ENCODE peak calls at places on chromosomes 16 and 17, in four cellular contexts. F is HFFc6, S is fibroblast of mammary gland, N is esophagus squamous epithelium. J is an unnamed sample.

GRCh38 chr16:67016681-67017450 is 12.1 kb upstream of the CBFB start:
- DNase-seq in F (no peak), S (no peak), N (no peak), J (no peak)

GRCh38 chr16:79628501-79628975 is 28.0 kb upstream of the MAF start:
- DNase-seq in F (no peak), S (peak), N (no peak), J (peak)

GRCh38 chr16:46972971-46973456 is 460 bp downstream of the DNAJA2 start:
- DNase-seq in F (no peak), S (peak), N (no peak), J (peak)

GRCh38 chr17:15885770-15886169 is 59.2 kb upstream of the ADORA2B start:
- DNase-seq in F (no peak), S (no peak), N (no peak), J (peak)

GRCh38 chr16:88365244-88365865 is 17.4 kb upstream of the ZNF469 start:
- DNase-seq in F (no peak), S (no peak), N (no peak), J (no peak)

GRCh38 chr17:74552037-74552436 is 6.1 kb upstream of the CD300C start:
- DNase-seq in F (no peak), S (no peak), N (no peak), J (peak)

GRCh38 chr17:64599827-64600226 is 62.3 kb downstream of the SMURF2 start:
- DNase-seq in F (no peak), S (no peak), N (no peak), J (no peak)

GRCh38 chr16:47636501-47637090 is 175.5 kb downstream of the PHKB start:
- DNase-seq in F (no peak), S (no peak), N (no peak), J (no peak)

GRCh38 chr16:29852654-29853053 is 10.4 kb downstream of the CDIPT start:
- DNase-seq in F (peak), S (peak), N (no peak), J (no peak)

GRCh38 chr16:3235856-3236669 is 1.1 kb upstream of the ZNF200 start:
- DNase-seq in F (no peak), S (no peak), N (no peak), J (peak)

GRCh38 chr16:57165923-57166322 is 19.9 kb downstream of the PSME3IP1 start:
- DNase-seq in F (no peak), S (peak), N (no peak), J (peak)

GRCh38 chr16:20372696-20373095 is 20.2 kb upstream of the UMOD start:
- DNase-seq in F (no peak), S (no peak), N (no peak), J (no peak)

GRCh38 chr17:6245301-6245810 is 175.2 kb downstream of the WSCD1 start:
- DNase-seq in F (no peak), S (no peak), N (no peak), J (no peak)

GRCh38 chr16:24534634-24535033 is 4.7 kb upstream of the RBBP6 start:
- DNase-seq in F (peak), S (no peak), N (no peak), J (peak)

GRCh38 chr16:76676356-76676755 is 399.2 kb downstream of the CNTNAP4 start:
- DNase-seq in F (no peak), S (no peak), N (no peak), J (peak)

GRCh38 chr16:64858076-64858475 is 263.8 kb downstream of the CDH11 start:
- DNase-seq in F (peak), S (peak), N (no peak), J (no peak)

GRCh38 chr16:48124266-48124665 is 31.5 kb downstream of the ABCC12 start:
- DNase-seq in F (no peak), S (no peak), N (no peak), J (no peak)

GRCh38 chr16:54447606-54448440 is 161.2 kb upstream of the IRX3 start:
- DNase-seq in F (peak), S (peak), N (no peak), J (peak)

GRCh38 chr16:11824362-11824761 is 27.0 kb downstream of the RSL1D1 start:
- DNase-seq in F (peak), S (no peak), N (no peak), J (no peak)

GRCh38 chr17:4771519-4772234 is at the start of gene TM4SF5:
- DNase-seq in F (no peak), S (no peak), N (no peak), J (peak)

GRCh38 chr17:31413871-31414589 is 22.6 kb downstream of the RAB11FIP4 start:
- DNase-seq in F (peak), S (peak), N (no peak), J (peak)

GRCh38 chr17:59278401-59278800 is 53.1 kb upstream of the YPEL2 start:
- DNase-seq in F (no peak), S (no peak), N (no peak), J (no peak)

GRCh38 chr17:76247304-76247703 is 7.0 kb upstream of the RNF157 start:
- DNase-seq in F (no peak), S (no peak), N (no peak), J (no peak)

GRCh38 chr17:76250141-76250540 is 9.8 kb upstream of the RNF157 start:
- DNase-seq in F (no peak), S (no peak), N (no peak), J (no peak)

GRCh38 chr17:76251478-76252039 is 11.3 kb upstream of the RNF157 start:
- DNase-seq in F (no peak), S (peak), N (no peak), J (no peak)

GRCh38 chr17:76246080-76247066 is 6.1 kb upstream of the RNF157 start:
- DNase-seq in F (no peak), S (peak), N (no peak), J (no peak)

DNA sequence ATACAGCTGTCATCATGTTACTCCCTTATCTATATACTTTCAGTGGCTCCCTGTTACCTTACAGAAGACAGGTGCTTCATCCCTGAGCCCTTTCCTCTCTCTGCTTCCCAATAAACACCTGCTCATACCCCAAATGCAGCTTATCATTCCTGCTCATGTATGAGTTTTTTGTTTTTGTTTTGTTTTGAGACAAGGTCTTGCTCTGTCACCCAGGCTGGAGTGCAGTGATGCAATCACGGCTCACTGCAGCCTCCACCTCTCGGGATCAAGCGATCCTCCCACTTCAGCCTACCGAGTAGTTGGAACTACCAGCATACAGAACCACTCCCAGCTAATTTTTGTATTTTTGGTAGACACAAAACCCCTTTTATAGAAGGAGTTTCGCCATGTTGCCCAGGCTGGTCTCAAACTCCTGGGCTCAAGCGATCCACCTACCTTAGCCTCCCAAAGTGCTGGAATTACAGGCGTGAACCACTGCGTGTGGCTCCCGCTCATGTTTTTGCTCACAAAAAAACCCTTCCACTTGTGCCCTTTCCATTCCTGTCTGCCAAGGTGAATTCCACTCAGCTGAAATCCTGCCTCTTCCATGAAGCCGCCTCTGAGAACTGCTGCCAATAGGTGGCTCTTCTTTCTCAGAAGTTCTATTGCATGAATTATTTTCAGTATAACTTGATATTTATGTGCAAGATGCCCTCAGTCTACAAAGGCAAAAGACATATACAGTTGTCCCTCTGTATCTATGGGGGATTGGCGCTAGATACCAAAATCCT is 7.9 kb upstream of the RNF157 start:
- DNase-seq in F (no peak), S (no peak), N (no peak), J (no peak)
- TF ChIP-seq CTCF in F (peak), S (peak), N (no peak), J (no peak)

GRCh38 chr17:32854177-32854576 is 22.7 kb downstream of the MYO1D start:
- DNase-seq in F (no peak), S (no peak), N (no peak), J (peak)

GRCh38 chr17:32849879-32850278 is 27.0 kb downstream of the MYO1D start:
- DNase-seq in F (no peak), S (peak), N (no peak), J (no peak)

GRCh38 chr17:32852811-32853210 is 24.1 kb downstream of the MYO1D start:
- DNase-seq in F (peak), S (peak), N (no peak), J (peak)

GRCh38 chr17:32855620-32856019 is 21.3 kb downstream of the MYO1D start:
- DNase-seq in F (no peak), S (no peak), N (no peak), J (no peak)

GRCh38 chr17:32854834-32855389 is 22.0 kb downstream of the MYO1D start:
- DNase-seq in F (no peak), S (no peak), N (no peak), J (no peak)
- TF ChIP-seq CTCF in F (no peak), S (peak), N (no peak), J (peak)

DNA sequence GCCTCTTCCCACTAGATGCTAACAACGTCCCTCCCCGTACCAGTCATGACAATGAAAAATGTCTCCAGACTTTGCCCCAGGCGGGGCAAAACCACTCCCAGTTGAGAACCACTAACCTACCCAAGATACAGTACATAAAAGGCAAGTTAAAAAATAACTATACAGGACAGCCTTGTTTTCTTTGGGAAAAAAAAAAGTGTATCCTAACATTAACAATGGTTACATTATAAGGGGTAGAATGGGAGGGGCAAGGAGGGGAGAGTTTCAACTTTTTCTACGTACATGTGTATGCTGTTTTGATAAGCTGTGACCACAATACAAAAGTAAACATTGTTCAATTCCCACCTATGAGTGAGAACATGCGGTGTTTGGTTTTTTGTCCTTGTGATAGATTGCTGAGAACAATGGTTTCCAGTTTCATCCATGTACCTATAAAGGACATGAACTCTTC is 94.9 kb downstream of the TOX3 start:
- DNase-seq in F (no peak), S (no peak), N (no peak), J (no peak)
- TF ChIP-seq CTCF in F (no peak), S (no peak), N (no peak), J (no peak)

DNA sequence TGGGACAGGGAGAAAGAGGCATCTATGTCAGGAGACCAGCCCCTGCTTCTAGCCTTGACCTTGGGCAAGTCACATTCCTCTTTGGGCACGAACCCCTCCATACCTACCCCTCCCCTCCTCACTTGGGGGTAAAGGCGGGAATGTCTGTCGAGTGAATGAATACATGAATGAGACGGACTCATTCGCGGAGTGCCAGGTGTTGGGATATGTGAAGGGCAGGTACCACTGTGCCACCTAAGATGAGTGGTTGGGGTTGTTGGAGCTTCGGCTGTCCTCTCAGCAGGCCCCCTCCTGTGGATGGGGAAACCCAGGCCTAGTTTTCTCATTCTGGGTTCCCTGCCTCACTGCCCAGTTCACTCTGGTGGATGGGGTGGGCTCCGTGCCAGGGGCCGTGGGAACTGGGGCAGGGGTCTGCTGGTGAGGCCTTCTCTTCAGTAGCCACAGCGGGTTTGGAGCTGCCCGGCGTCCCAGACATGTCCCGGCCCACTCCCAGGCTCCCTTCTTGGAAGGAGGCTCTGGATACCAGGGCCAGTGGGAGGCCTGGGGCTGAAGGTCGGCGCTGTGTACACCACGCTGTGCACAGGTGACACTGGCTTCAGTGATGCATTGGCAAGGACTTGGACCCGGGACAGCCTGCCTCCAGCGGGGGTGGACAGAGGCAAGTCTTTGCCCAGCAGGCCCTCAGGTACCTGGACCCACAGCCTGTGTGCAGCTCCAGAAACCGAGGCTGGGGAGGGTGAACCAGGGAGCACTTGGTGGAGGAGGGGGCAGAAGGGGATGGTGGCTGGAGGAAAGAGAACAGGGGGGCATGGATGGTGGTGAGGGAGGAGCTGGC is 5.6 kb downstream of the GLIS2 start:
- DNase-seq in F (no peak), S (no peak), N (no peak), J (no peak)
- TF ChIP-seq CTCF in F (no peak), S (no peak), N (no peak), J (no peak)

GRCh38 chr17:3647251-3647650 is 10.7 kb downstream of the CTNS start:
- DNase-seq in F (no peak), S (no peak), N (no peak), J (no peak)

GRCh38 chr17:3645310-3645709 is 8.8 kb downstream of the CTNS start:
- DNase-seq in F (no peak), S (no peak), N (no peak), J (no peak)

GRCh38 chr17:3647769-3648540 is 11.4 kb downstream of the CTNS start:
- DNase-seq in F (peak), S (peak), N (no peak), J (peak)
- TF ChIP-seq CTCF in F (peak), S (peak), N (no peak), J (peak)

GRCh38 chr17:35116845-35117244 is 2.8 kb downstream of the RAD51D start:
- DNase-seq in F (no peak), S (no peak), N (no peak), J (no peak)

GRCh38 chr17:35117984-35118383 is 1.7 kb downstream of the RAD51D start:
- DNase-seq in F (peak), S (peak), N (no peak), J (peak)

GRCh38 chr17:35121315-35121714 is at the start of gene FNDC8:
- DNase-seq in F (no peak), S (no peak), N (no peak), J (no peak)

GRCh38 chr17:35119370-35120185 is at the start of gene RAD51D:
- DNase-seq in F (peak), S (peak), N (no peak), J (peak)
- TF ChIP-seq CTCF in F (peak), S (no peak), N (peak), J (peak)

DNA sequence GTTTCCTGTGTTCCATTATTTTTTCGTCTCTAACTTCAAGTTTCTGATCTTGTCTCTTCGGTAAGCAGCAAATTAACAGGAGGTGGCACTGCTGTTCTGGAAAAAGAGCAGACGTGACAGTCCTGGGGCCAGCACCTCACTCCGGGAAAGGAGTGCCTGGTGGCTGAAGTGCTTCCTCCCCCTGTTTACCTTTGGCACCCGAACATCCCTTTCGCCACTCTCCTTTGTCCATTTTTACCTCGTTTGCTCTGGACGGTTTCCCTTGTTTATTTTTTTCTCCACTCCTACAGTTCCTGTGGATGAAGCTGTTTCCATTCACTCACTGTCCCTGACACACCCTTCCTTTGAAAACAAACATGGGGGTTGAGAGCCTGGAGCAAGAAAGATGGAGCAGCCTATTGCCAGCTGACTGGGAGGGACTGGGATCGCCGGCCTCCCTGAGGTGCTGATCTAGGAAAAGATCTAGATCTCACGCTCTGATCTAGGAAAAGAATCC is 12.6 kb downstream of the SAP30BP start:
- DNase-seq in F (peak), S (no peak), N (no peak), J (peak)
- TF ChIP-seq CTCF in F (peak), S (no peak), N (no peak), J (peak)

DNA sequence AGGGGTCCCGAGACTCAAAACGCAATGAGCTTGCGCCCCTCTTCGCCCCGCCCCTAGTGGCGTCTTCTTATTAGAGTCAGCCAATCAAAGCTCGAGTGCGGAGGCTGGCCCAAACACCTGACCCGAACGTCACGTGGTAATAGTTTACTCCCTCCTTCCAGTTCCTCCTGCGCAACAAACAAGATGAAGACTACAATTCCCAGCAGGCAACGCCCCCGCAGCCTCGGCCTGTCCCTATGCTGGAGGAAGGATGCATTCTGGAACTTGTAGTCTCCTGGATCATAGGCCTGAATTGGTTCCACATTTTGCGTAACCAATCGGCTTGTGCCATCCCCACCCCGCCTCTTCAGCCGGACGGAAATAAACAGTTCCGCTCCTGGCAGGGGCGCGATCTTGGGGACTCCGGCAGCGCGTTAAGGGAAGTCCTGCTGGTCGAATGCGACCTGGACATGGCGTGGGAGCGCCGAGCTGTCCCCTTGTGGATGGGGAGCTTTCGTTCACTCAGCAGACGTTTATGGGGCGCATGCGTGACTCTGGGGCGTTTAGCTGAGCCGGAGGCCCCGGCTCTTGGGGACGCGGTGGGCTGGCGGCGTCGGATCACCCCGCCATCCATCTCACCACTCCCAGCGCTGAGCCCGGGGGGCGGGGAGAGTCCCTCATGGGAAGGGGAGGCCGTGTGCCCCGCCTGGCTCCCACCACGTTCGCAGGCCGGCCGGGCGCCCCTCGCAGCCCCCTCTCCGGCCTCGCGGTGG is at the start of gene WBP2:
- DNase-seq in F (peak), S (peak), N (peak), J (peak)
- TF ChIP-seq CTCF in F (peak), S (no peak), N (no peak), J (no peak)

DNA sequence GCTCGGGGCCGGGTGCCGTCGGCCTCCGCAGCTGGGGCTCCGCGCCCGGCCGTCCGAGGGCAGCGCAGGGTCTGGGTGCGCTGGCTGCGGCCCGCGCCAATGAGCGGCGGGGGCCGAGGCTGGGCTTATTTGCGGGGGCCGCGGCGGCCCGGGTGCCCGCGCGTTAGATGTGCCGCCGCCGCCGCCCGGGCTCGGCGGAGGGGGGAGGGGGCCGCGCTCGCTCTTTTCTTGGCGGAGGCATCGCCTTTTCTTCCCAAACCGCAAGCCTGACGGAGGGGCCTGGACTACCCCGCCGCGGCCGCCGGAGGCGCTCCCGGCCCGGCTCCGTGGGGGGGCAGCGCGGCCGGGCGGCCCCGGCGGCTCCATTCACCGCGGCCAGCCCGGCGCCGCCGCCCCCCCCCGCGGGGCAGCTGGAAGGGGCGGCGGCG is at the start of gene NOTUM:
- DNase-seq in F (no peak), S (no peak), N (no peak), J (no peak)
- TF ChIP-seq CTCF in F (peak), S (no peak), N (no peak), J (no peak)

J was measured in mammary epithelial cell.